ENCODE peak calls at places on chromosomes 7 and 10, in six cellular contexts. Q is gastrocnemius medialis, H is body of pancreas, Z is tibial nerve, V is adrenal gland, A is HepG2. P is an unnamed sample. For H3K36me3, the result is how much of the 10 kb centered on the place peaks cover.

GRCh38 chr10:6678211-6678803 is 98.2 kb upstream of the PRKCQ start:
- DNase-seq in Q (peak), H (peak), Z (peak), V (peak), A (peak), P (peak)

GRCh38 chr7:70193514-70193913 is 595.2 kb downstream of the AUTS2 start:
- DNase-seq in Q (no peak), H (no peak), Z (no peak), V (no peak), A (no peak), P (no peak)

GRCh38 chr7:100053201-100053600 is 3.6 kb downstream of the ZSCAN21 start:
- DNase-seq in Q (peak), H (peak), Z (no peak), V (peak), A (peak), P (no peak)

GRCh38 chr10:88243847-88244730 is 339.0 kb downstream of the RNLS start:
- DNase-seq in Q (peak), H (peak), Z (no peak), V (peak), A (no peak), P (peak)

GRCh38 chr7:75889223-75889825 is 10.5 kb downstream of the RHBDD2 start:
- DNase-seq in Q (no peak), H (no peak), Z (no peak), V (peak), A (no peak), P (no peak)

GRCh38 chr7:142868881-142869415 is 14.1 kb downstream of the EPHB6 start:
- DNase-seq in Q (no peak), H (no peak), Z (no peak), V (peak), A (no peak), P (no peak)

GRCh38 chr10:77539147-77539935 is 98.3 kb downstream of the KCNMA1 start:
- DNase-seq in Q (no peak), H (no peak), Z (no peak), V (no peak), A (no peak), P (no peak)

GRCh38 chr10:27252267-27253000 is 11.8 kb upstream of the ACBD5 start:
- DNase-seq in Q (peak), H (peak), Z (peak), V (peak), A (no peak), P (peak)

GRCh38 chr10:32155075-32155516 is 98.9 kb upstream of the KIF5B start:
- DNase-seq in Q (no peak), H (no peak), Z (no peak), V (no peak), A (no peak), P (no peak)

GRCh38 chr10:92822060-92822634 is 26.2 kb upstream of the EXOC6 start:
- DNase-seq in Q (no peak), H (no peak), Z (no peak), V (no peak), A (peak), P (no peak)

GRCh38 chr7:3028071-3028766 is 15.4 kb downstream of the CARD11 start:
- DNase-seq in Q (peak), H (peak), Z (peak), V (peak), A (no peak), P (no peak)

GRCh38 chr7:154371424-154371823 is 319.2 kb downstream of the DPP6 start:
- DNase-seq in Q (no peak), H (no peak), Z (no peak), V (no peak), A (no peak), P (no peak)

GRCh38 chr10:84076047-84076388 is 63.3 kb upstream of the GHITM start:
- DNase-seq in Q (no peak), H (no peak), Z (no peak), V (no peak), A (no peak), P (no peak)

GRCh38 chr10:124281666-124282065 is 137.1 kb downstream of the OAT start:
- DNase-seq in Q (no peak), H (no peak), Z (no peak), V (no peak), A (no peak), P (no peak)

GRCh38 chr7:151168022-151168786 is 710 bp upstream of the GBX1 start:
- DNase-seq in Q (no peak), H (peak), Z (no peak), V (no peak), A (no peak), P (no peak)

GRCh38 chr10:23343591-23344225 is 889 bp downstream of the C10orf67 start:
- DNase-seq in Q (peak), H (peak), Z (no peak), V (peak), A (no peak), P (peak)

GRCh38 chr10:52864459-52865106 is 92.0 kb upstream of the MBL2 start:
- DNase-seq in Q (peak), H (peak), Z (peak), V (peak), A (peak), P (peak)

GRCh38 chr10:48516878-48517277 is 88.0 kb downstream of the ARHGAP22 start:
- DNase-seq in Q (no peak), H (no peak), Z (no peak), V (no peak), A (no peak), P (no peak)

GRCh38 chr7:28376634-28377033 is 35.7 kb upstream of the CREB5 start:
- DNase-seq in Q (no peak), H (no peak), Z (no peak), V (no peak), A (no peak), P (no peak)

GRCh38 chr7:121485457-121486243 is 89.5 kb upstream of the FAM3C start:
- DNase-seq in Q (peak), H (peak), Z (no peak), V (peak), A (no peak), P (peak)

GRCh38 chr10:51022933-51023585 is 51.2 kb upstream of the PRKG1 start:
- DNase-seq in Q (no peak), H (no peak), Z (no peak), V (no peak), A (no peak), P (no peak)

GRCh38 chr10:21732067-21732772 is 198.2 kb downstream of the MLLT10 start:
- DNase-seq in Q (peak), H (peak), Z (peak), V (peak), A (peak), P (peak)

GRCh38 chr10:98795467-98795866 is 348.7 kb upstream of the HPS1 start:
- DNase-seq in Q (no peak), H (peak), Z (no peak), V (no peak), A (no peak), P (no peak)

GRCh38 chr10:1179346-1180070 is 123.3 kb downstream of the WDR37 start:
- DNase-seq in Q (no peak), H (no peak), Z (no peak), V (no peak), A (no peak), P (no peak)

GRCh38 chr7:148584154-148584827 is 6.3 kb upstream of the C7orf33 start:
- DNase-seq in Q (no peak), H (no peak), Z (no peak), V (no peak), A (no peak), P (no peak)

GRCh38 chr7:112081778-112082177 is 124.4 kb downstream of the DOCK4 start:
- DNase-seq in Q (peak), H (peak), Z (no peak), V (peak), A (no peak), P (no peak)

GRCh38 chr10:110069502-110069982 is 61.8 kb downstream of the ADD3 start:
- DNase-seq in Q (no peak), H (no peak), Z (no peak), V (no peak), A (no peak), P (no peak)

GRCh38 chr7:48637382-48637781 is 287.0 kb upstream of the CDC14C start:
- DNase-seq in Q (no peak), H (no peak), Z (no peak), V (no peak), A (no peak), P (no peak)

GRCh38 chr7:52154382-52154781 is 837.8 kb upstream of the COBL start:
- DNase-seq in Q (no peak), H (no peak), Z (no peak), V (no peak), A (no peak), P (no peak)

GRCh38 chr7:5424689-5425506 is 1.3 kb upstream of the TNRC18 start:
- DNase-seq in Q (peak), H (peak), Z (peak), V (peak), A (peak), P (peak)

GRCh38 chr10:117217196-117217761 is 20.0 kb downstream of the KCNK18 start:
- DNase-seq in Q (no peak), H (peak), Z (no peak), V (no peak), A (no peak), P (no peak)

GRCh38 chr10:89129850-89130396 is 77.2 kb downstream of the CH25H start:
- DNase-seq in Q (peak), H (peak), Z (peak), V (peak), A (no peak), P (peak)

GRCh38 chr7:252981-253380 is 37.0 kb upstream of the FOXL3 start:
- DNase-seq in Q (peak), H (no peak), Z (no peak), V (no peak), A (no peak), P (peak)
- H3K36me3 ChIP-seq in Q (half or more), H (under half), Z (under half), V (half or more), A (half or more), P (under half)

GRCh38 chr7:106294334-106294733 is 9.6 kb upstream of the NAMPT start:
- DNase-seq in Q (no peak), H (no peak), Z (no peak), V (no peak), A (no peak), P (no peak)
- TF ChIP-seq POLR2A in Q (no peak), H (no peak), Z (no peak), V (no peak), A (no peak), P (no peak)

GRCh38 chr10:114481055-114481454 is 76.8 kb upstream of the AFAP1L2 start:
- DNase-seq in Q (no peak), H (no peak), Z (no peak), V (no peak), A (no peak), P (no peak)
- H3K36me3 ChIP-seq in Q (under half), H (under half), Z (under half), V (under half), A (half or more), P (under half)

DNA sequence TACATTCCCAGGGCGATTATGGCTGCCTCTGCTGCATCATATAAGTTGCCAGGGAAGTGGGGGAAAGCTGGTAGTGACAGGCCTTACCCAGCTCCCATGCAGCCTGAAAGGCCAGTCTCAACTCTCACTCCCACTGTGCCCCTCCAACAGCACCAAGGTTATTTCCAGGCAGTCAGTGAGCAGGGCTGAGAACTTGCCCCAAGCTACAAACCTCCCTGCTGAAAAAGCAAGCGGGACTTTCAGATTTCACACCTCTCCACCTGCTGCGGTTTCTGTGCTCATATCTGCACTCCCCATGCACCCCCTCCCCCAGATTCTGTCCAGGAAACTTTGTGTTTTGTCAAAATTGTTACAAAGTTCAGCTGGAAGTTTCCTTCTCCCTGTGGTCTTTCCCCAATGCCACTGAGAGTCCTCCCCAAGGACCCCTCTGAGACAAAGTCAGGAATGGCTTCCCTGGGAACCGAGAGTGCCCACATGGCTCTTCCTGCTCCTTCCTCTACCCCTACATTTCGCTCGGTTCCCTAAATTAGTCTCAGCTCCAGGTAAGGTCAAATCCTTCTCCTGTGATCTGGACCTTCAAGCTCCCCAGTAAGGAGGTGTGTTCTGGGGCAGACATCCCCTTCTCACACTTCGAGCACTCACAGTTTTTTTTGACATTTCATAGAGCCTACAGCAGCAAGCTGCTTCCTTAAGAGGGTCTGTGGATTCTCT is 25.3 kb upstream of the WNT2 start:
- DNase-seq in Q (no peak), H (no peak), Z (no peak), V (no peak), A (no peak), P (no peak)
- TF ChIP-seq POLR2A in Q (no peak), H (no peak), Z (no peak), V (no peak), A (no peak), P (no peak)